ENCODE peak calls at places on chromosomes 4 and X, in six cellular contexts. A, Q, N, J, I and U are unnamed samples.
A peak's percentile ranks its signal among the peaks of the same experiment; 100 is the strongest.

GRCh38 chrX:30610050-30610449 is 32.5 kb upstream of the TASL start:
- DNase-seq in A (no peak), N (no peak), J (no peak), Q (no peak), I (no peak), U (no peak)

GRCh38 chrX:109040057-109040456 is 303.7 kb upstream of the IRS4 start:
- DNase-seq in A (no peak), I (no peak), N (peak; percentile 27), J (no peak), Q (no peak), U (no peak)

GRCh38 chrX:40933132-40934078 is 151.8 kb upstream of the USP9X start:
- DNase-seq in J (no peak), I (no peak), Q (no peak), A (no peak), N (no peak), U (no peak)

GRCh38 chrX:20320461-20321159 is 53.9 kb upstream of the RPS6KA3 start:
- DNase-seq in Q (no peak), A (peak; percentile 21), I (no peak), J (no peak), N (no peak), U (no peak)

GRCh38 chr4:109266891-109267290 is 35.6 kb downstream of the COL25A1 start:
- DNase-seq in A (peak; percentile 73), N (no peak), J (no peak), Q (no peak), I (no peak), U (no peak)

GRCh38 chr4:184688447-184688846 is 38.9 kb downstream of the PRIMPOL start:
- DNase-seq in N (no peak), Q (no peak), A (no peak), J (peak; percentile 54), I (peak; percentile 92), U (no peak)

GRCh38 chrX:20252392-20253231 is 14.1 kb downstream of the RPS6KA3 start:
- DNase-seq in J (peak; percentile 26), Q (peak; percentile 83), A (peak; percentile 42), I (peak; percentile 42), N (no peak), U (peak; percentile 39)

GRCh38 chr4:156196722-156197121 is 243.1 kb upstream of the CTSO start:
- DNase-seq in J (no peak), Q (no peak), A (no peak), I (no peak), N (no peak), U (no peak)

GRCh38 chr4:47531241-47531953 is 46.3 kb downstream of the ATP10D start:
- DNase-seq in Q (peak; percentile 34), N (peak; percentile 21), I (peak; percentile 94), J (no peak), A (peak; percentile 93), U (no peak)

GRCh38 chr4:108950158-108950915 is 187.5 kb upstream of the ETNPPL start:
- DNase-seq in N (no peak), A (no peak), J (no peak), I (no peak), Q (no peak), U (no peak)

GRCh38 chrX:41180194-41180902 is 95.1 kb downstream of the USP9X start:
- DNase-seq in N (no peak), J (peak; percentile 26), I (peak; percentile 42), Q (peak; percentile 49), A (peak; percentile 69), U (no peak)

GRCh38 chr4:87982446-87982845 is 6.9 kb downstream of the SPP1 start:
- DNase-seq in I (no peak), J (no peak), N (no peak), A (no peak), Q (no peak), U (no peak)

GRCh38 chrX:133660356-133660755 is 245.1 kb upstream of the GPC4 start:
- DNase-seq in I (peak; percentile 48), Q (no peak), A (no peak), N (no peak), J (no peak), U (no peak)

GRCh38 chr4:70838972-70839536 is 636 bp downstream of the GRSF1 start:
- DNase-seq in J (no peak), N (peak; percentile 61), A (peak; percentile 59), Q (peak; percentile 63), I (peak; percentile 64), U (peak; percentile 90)

GRCh38 chrX:134472041-134472440 is 12.1 kb downstream of the HPRT1 start:
- DNase-seq in Q (no peak), J (no peak), I (no peak), A (no peak), N (no peak), U (no peak)

GRCh38 chr4:6324999-6325790 is 55.5 kb downstream of the WFS1 start:
- DNase-seq in Q (peak; percentile 29), N (no peak), I (peak; percentile 23), A (no peak), J (no peak), U (peak; percentile 84)

GRCh38 chr4:74671074-74671698 is 123.1 kb downstream of the BTC start:
- DNase-seq in N (peak; percentile 45), J (peak; percentile 70), I (peak; percentile 62), Q (peak; percentile 75), A (peak; percentile 64), U (no peak)

GRCh38 chr4:26183017-26183416 is 137.8 kb upstream of the RBPJ start:
- DNase-seq in A (no peak), I (peak; percentile 14), Q (no peak), J (no peak), N (no peak), U (no peak)

GRCh38 chr4:111806331-111806730 is 338.9 kb upstream of the FAM241A start:
- DNase-seq in I (no peak), A (no peak), N (no peak), J (peak; percentile 46), Q (no peak), U (no peak)

GRCh38 chrX:16474511-16474910 is 175.4 kb upstream of the S100G start:
- DNase-seq in A (no peak), I (no peak), Q (no peak), N (no peak), J (no peak), U (no peak)

GRCh38 chrX:20284444-20284843 is 17.7 kb upstream of the RPS6KA3 start:
- DNase-seq in J (no peak), N (no peak), I (no peak), A (no peak), Q (no peak), U (no peak)

GRCh38 chrX:3129256-3129655 is 88.0 kb downstream of the ARSF start:
- DNase-seq in A (no peak), I (peak; percentile 31), N (no peak), J (no peak), Q (no peak), U (no peak)

GRCh38 chr4:34293459-34293858 is 1950.9 kb downstream of the ARAP2 start:
- DNase-seq in A (no peak), I (no peak), J (peak; percentile 72), N (no peak), Q (no peak), U (no peak)

GRCh38 chr4:56861365-56861764 is 39.9 kb upstream of the SPINK2 start:
- DNase-seq in N (no peak), Q (no peak), I (peak; percentile 16), J (no peak), A (no peak), U (no peak)

GRCh38 chrX:37812110-37812509 is 32.3 kb downstream of the CYBB start:
- DNase-seq in N (no peak), A (no peak), J (no peak), I (no peak), Q (peak; percentile 61), U (no peak)

GRCh38 chrX:71618303-71618721 is at the start of gene CXCR3:
- DNase-seq in J (no peak), N (no peak), Q (no peak), I (no peak), A (peak; percentile 88), U (no peak)
- H3K4me3 ChIP-seq in J (no peak within 1 kb of the TSS), N (no peak within 1 kb of the TSS), Q (peak within 1 kb of the TSS; percentile 3), I (no peak within 1 kb of the TSS), A (peak within 1 kb of the TSS; percentile 42), U (no peak within 1 kb of the TSS)

GRCh38 chr4:4524364-4524763 is 17.5 kb downstream of the STX18 start:
- DNase-seq in J (no peak), A (peak; percentile 90), I (no peak), Q (no peak), N (no peak), U (no peak)
- H3K9ac ChIP-seq in J (no peak overlapping the region), A (no peak overlapping the region), I (no peak overlapping the region), Q (no peak overlapping the region), N (no peak overlapping the region), U (no peak overlapping the region)

GRCh38 chr4:81512945-81513584 is 41.4 kb upstream of the RASGEF1B start:
- DNase-seq in N (peak; percentile 18), J (no peak), Q (no peak), I (no peak), A (no peak), U (no peak)
- H3K4me3 ChIP-seq in N (no peak overlapping the region), J (no peak overlapping the region), Q (no peak overlapping the region), I (no peak overlapping the region), A (no peak overlapping the region), U (no peak overlapping the region)

GRCh38 chr4:165115301-165115700 is 2.6 kb upstream of the TMEM192 start:
- DNase-seq in A (no peak), I (peak; percentile 48), Q (no peak), N (no peak), J (no peak), U (no peak)

GRCh38 chr4:165106518-165106917 is 6.1 kb downstream of the TMEM192 start:
- DNase-seq in A (no peak), N (no peak), Q (no peak), J (no peak), I (no peak), U (no peak)

GRCh38 chr4:165112258-165113156 is at the start of gene TMEM192:
- DNase-seq in N (peak; percentile 89), I (peak; percentile 93), Q (peak; percentile 97), A (peak; percentile 86), J (peak; percentile 83), U (peak; percentile 98)

GRCh38 chr4:165111906-165112257 is 778 bp downstream of the TMEM192 start:
- DNase-seq in J (no peak), A (no peak), Q (no peak), N (no peak), I (no peak), U (no peak)
- H3K9ac ChIP-seq in J (peak overlapping the region; percentile 77), A (peak overlapping the region; percentile 92), Q (peak overlapping the region; percentile 76), N (peak overlapping the region; percentile 95), I (peak overlapping the region; percentile 80), U (peak overlapping the region; percentile 71)

GRCh38 chrX:68894513-68895338 is 65.9 kb downstream of the EFNB1 start:
- DNase-seq in Q (peak; percentile 70), N (peak; percentile 73), A (no peak), I (peak; percentile 33), J (no peak), U (peak; percentile 86)
- H3K4me3 ChIP-seq in Q (peak overlapping the region; percentile 1), N (peak overlapping the region; percentile 19), A (no peak overlapping the region), I (no peak overlapping the region), J (no peak overlapping the region), U (peak overlapping the region; percentile 25)